ENCODE peak calls at places on chromosomes 7 and 10, in eight cellular contexts. J, P, V, W, Y, I, F and B are unnamed samples. For H3K4me1, the result is how much of the 10 kb centered on the place peaks cover.

GRCh38 chr7:101645951-101646350 is 16.9 kb upstream of the MYL10 start:
- DNase-seq in W (no peak), F (no peak), J (no peak), I (no peak), Y (no peak), V (no peak), P (no peak), B (no peak)

GRCh38 chr10:35421553-35422178 is 85.4 kb downstream of the CCNY start:
- DNase-seq in V (no peak), Y (no peak), F (no peak), P (no peak), J (peak), I (peak), W (no peak), B (no peak)

GRCh38 chr7:81482600-81483186 is 287.2 kb downstream of the HGF start:
- DNase-seq in F (no peak), P (no peak), V (no peak), I (peak), W (no peak), J (peak), Y (no peak), B (no peak)

GRCh38 chr7:67413670-67414069 is 417.0 kb downstream of the TYW1 start:
- DNase-seq in P (no peak), F (no peak), V (no peak), I (no peak), J (no peak), W (no peak), Y (no peak), B (no peak)

GRCh38 chr7:116025098-116025809 is 5.3 kb downstream of the TFEC start:
- DNase-seq in Y (no peak), F (no peak), P (no peak), I (peak), J (peak), V (peak), W (no peak), B (no peak)

GRCh38 chr7:2934984-2935740 is 91.1 kb upstream of the GNA12 start:
- DNase-seq in I (no peak), J (no peak), F (no peak), V (peak), P (no peak), Y (no peak), W (no peak), B (no peak)

GRCh38 chr7:91142743-91143142 is 121.5 kb upstream of the FZD1 start:
- DNase-seq in J (no peak), W (no peak), P (no peak), Y (no peak), F (no peak), V (no peak), I (no peak), B (no peak)

GRCh38 chr7:105837765-105838241 is 38.6 kb downstream of the ATXN7L1 start:
- DNase-seq in V (peak), I (no peak), W (no peak), J (no peak), F (peak), Y (peak), P (no peak), B (no peak)

GRCh38 chr10:66931340-66931948 is 5.6 kb downstream of the LRRTM3 start:
- DNase-seq in V (no peak), I (peak), P (peak), Y (no peak), F (no peak), J (peak), W (no peak), B (no peak)

DNA sequence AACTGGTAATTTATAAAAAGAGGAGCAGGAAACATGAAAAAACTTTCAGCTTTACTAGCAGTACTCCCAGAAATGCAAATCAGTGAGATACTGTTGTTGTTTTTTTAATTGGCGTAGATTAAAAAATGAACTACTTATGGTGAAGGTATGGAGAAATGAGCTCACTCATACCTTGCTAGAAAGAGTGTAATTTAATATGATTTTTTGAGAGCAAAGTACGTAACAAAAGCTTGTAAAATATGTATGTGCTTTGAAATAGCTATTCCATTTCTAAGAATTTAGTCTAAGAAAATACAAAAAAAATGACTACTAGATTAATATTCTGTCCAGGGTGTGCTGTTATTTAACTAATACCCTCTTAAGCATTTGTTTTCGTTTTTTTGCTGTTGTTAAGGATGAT is 5.5 kb downstream of the CUL1 start:
- DNase-seq in I (no peak), J (no peak), V (no peak), W (no peak), Y (no peak), P (no peak), F (no peak), B (no peak)
- H3K4me1 ChIP-seq in I (under half), J (under half), V (half or more), W (half or more), Y (under half), P (under half), F (under half), B (under half)

DNA sequence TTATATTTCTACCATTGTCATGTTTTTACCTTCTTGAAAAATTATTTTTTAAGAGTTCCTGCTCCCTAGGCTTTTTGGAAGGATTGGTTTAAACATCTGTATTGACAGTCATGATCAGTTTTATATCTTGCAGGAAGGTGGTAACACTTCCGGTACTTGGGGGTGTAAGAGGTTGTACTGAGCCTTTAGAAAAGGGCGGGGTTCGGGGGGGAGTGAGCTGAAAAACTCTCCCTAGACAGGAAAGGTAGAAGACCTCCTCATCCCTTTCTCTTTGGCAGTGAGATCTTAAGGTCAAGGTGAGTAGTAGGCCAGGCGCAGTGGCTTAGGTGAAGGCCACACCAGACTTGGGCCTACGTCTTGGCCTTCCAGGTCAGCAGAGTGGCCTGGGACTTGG is 371 bp upstream of the PPP1R9A start:
- DNase-seq in J (no peak), V (no peak), W (no peak), F (no peak), I (no peak), Y (no peak), P (no peak), B (no peak)
- H3K4me3 ChIP-seq in J (no peak), V (peak), W (no peak), F (peak), I (peak), Y (no peak), P (no peak), B (peak)

GRCh38 chr7:50655490-50655889 is 90.3 kb upstream of the DDC start:
- DNase-seq in P (no peak), Y (no peak), J (no peak), V (no peak), W (no peak), F (no peak), I (no peak), B (peak)
- H3K27ac ChIP-seq in P (no peak), Y (peak), J (no peak), V (no peak), W (no peak), F (no peak), I (no peak), B (peak)

GRCh38 chr10:24777191-24777590 is 53.5 kb upstream of the ARHGAP21 start:
- DNase-seq in F (no peak), V (no peak), Y (no peak), J (no peak), W (no peak), P (no peak), I (no peak), B (no peak)
- H3K4me1 ChIP-seq in F (under half), V (under half), Y (under half), J (under half), W (under half), P (under half), I (under half), B (under half)

GRCh38 chr10:80465839-80466590 is 11.9 kb downstream of the TSPAN14 start:
- DNase-seq in F (no peak), W (peak), J (no peak), P (no peak), Y (no peak), V (no peak), I (no peak), B (no peak)

GRCh38 chr10:80468806-80469421 is 14.8 kb downstream of the TSPAN14 start:
- DNase-seq in I (no peak), Y (no peak), W (no peak), J (no peak), P (no peak), F (no peak), V (no peak), B (no peak)

GRCh38 chr10:80468002-80468401 is 13.9 kb downstream of the TSPAN14 start:
- DNase-seq in Y (no peak), P (no peak), I (no peak), V (peak), F (peak), W (peak), J (no peak), B (peak)

GRCh38 chr10:80464557-80465466 is 10.7 kb downstream of the TSPAN14 start:
- DNase-seq in V (no peak), Y (no peak), J (peak), I (peak), F (peak), P (peak), W (no peak), B (no peak)

DNA sequence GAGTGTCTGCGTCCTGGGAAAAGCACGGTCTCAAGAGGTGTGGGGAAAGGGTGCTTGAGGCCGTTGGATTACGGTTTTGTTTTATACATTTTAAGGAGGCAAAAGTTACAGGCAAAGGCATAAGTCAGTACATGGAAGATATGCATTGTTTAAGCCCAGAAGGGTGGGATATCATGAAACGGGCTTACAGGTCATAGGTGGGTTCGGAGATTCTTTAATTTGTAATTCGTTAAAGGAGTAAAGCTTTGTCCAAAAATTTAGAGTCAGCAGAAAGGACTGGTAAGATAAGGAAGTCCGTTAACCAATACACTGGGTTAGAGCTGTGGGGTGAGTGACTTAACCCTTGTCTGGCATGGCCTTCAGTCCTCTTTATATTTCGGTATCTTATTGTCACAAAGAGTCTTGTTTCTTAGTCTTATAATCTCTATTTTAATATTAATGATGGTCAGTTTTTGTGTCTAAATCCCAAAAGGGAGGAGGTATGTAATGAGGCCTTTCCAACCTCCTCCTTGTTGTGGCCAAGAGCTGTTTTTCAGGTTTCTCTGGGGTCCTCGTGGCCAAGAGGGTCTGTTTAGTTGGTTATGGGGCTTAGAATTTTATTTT is 12.7 kb downstream of the TSPAN14 start:
- DNase-seq in W (no peak), F (no peak), J (no peak), Y (no peak), P (no peak), I (no peak), V (no peak), B (no peak)
- H3K4me3 ChIP-seq in W (peak), F (peak), J (no peak), Y (no peak), P (no peak), I (no peak), V (no peak), B (no peak)